ENCODE peak calls at places on chromosomes 3 and 15, in four cellular contexts. F is astrocyte of the spinal cord; E is EH; V is stimulated activated naive CD8-positive, alpha-beta T cell treated with anti-CD3 and anti-CD28 coated beads, Interleukin-15, Interleukin-2, amounts not matched to agents 100 U/mL and 50 U/mL, for 24 hours. I is an unnamed sample.

GRCh38 chr3:169980055-169980454 is 13.4 kb downstream of the SEC62 start:
- DNase-seq in E (peak; percentile 33), V (no peak), F (no peak), I (no peak)

GRCh38 chr3:130699765-130700164 is 46.9 kb downstream of the PIK3R4 start:
- DNase-seq in F (no peak), E (peak; percentile 30), V (no peak), I (no peak)

GRCh38 chr15:31571676-31572075 is 245.0 kb downstream of the KLF13 start:
- DNase-seq in E (no peak), F (no peak), V (no peak), I (no peak)

GRCh38 chr3:182484184-182484583 is 309.1 kb upstream of the ATP11B start:
- DNase-seq in F (no peak), V (no peak), E (no peak), I (no peak)

GRCh38 chr3:46719735-46720271 is 2.1 kb upstream of the PRSS50 start:
- DNase-seq in F (no peak), E (no peak), V (no peak), I (no peak)

GRCh38 chr15:78072080-78072892 is 5.2 kb downstream of the TBC1D2B start:
- DNase-seq in E (peak; percentile 94), F (peak; percentile 70), V (no peak), I (no peak)

GRCh38 chr3:134611516-134611915 is 39.3 kb downstream of the KY start:
- DNase-seq in F (no peak), E (no peak), V (no peak), I (no peak)

GRCh38 chr3:129735638-129736037 is 129.2 kb upstream of the PLXND1 start:
- DNase-seq in F (no peak), V (no peak), E (no peak), I (no peak)

GRCh38 chr3:131812433-131812832 is 222.4 kb downstream of the CPNE4 start:
- DNase-seq in F (no peak), E (peak; percentile 5), V (no peak), I (no peak)

GRCh38 chr3:42778644-42779043 is 5.6 kb upstream of the CCDC13 start:
- DNase-seq in V (no peak), E (peak; percentile 62), F (peak; percentile 38), I (no peak)

GRCh38 chr3:121481116-121481895 is 64.5 kb downstream of the POLQ start:
- DNase-seq in E (peak; percentile 84), V (no peak), F (no peak), I (no peak)

GRCh38 chr3:49668861-49669260 is 5.3 kb upstream of the APEH start:
- DNase-seq in V (no peak), E (peak; percentile 42), F (peak; percentile 17), I (no peak)

GRCh38 chr3:126197854-126198584 is 17.6 kb upstream of the ALDH1L1 start:
- DNase-seq in F (peak; percentile 56), E (peak; percentile 74), V (peak; percentile 63), I (peak; percentile 44)

GRCh38 chr15:98737721-98738120 is 89.4 kb downstream of the IGF1R start:
- DNase-seq in F (no peak), V (no peak), E (no peak), I (no peak)

GRCh38 chr15:55277116-55277564 is 12.5 kb downstream of the RAB27A start:
- DNase-seq in E (no peak), V (peak; percentile 55), F (peak; percentile 31), I (no peak)

GRCh38 chr15:27681038-27681437 is 418.1 kb downstream of the OCA2 start:
- DNase-seq in F (no peak), E (no peak), V (peak; percentile 16), I (peak; percentile 10)

GRCh38 chr3:172102123-172102882 is 62.9 kb downstream of the FNDC3B start:
- DNase-seq in V (peak; percentile 33), F (no peak), E (no peak), I (no peak)

GRCh38 chr3:79651536-79652065 is 116.2 kb downstream of the ROBO1 start:
- DNase-seq in E (no peak), V (no peak), F (peak; percentile 50), I (no peak)

GRCh38 chr15:37733628-37734027 is 200.8 kb upstream of the TMCO5A start:
- DNase-seq in F (peak; percentile 47), E (no peak), V (no peak), I (no peak)

GRCh38 chr3:79113821-79114220 is 654.0 kb downstream of the ROBO1 start:
- DNase-seq in E (no peak), F (no peak), V (no peak), I (no peak)

GRCh38 chr15:66673410-66674322 is 28.4 kb upstream of the SMAD6 start:
- DNase-seq in F (no peak), E (peak; percentile 51), V (peak; percentile 67), I (no peak)

GRCh38 chr15:83380026-83380425 is 67.1 kb upstream of the SH3GL3 start:
- DNase-seq in E (peak; percentile 37), V (no peak), F (no peak), I (no peak)

GRCh38 chr15:62569460-62570404 is 404.6 kb upstream of the C2CD4B start:
- DNase-seq in V (no peak), F (peak; percentile 76), E (peak; percentile 95), I (no peak)

GRCh38 chr15:63059573-63060216 is 17.1 kb downstream of the TPM1 start:
- DNase-seq in F (no peak), E (peak; percentile 45), V (no peak), I (no peak)

GRCh38 chr3:155019576-155019975 is 60.5 kb upstream of the MME start:
- DNase-seq in F (no peak), V (no peak), E (peak; percentile 70), I (no peak)

GRCh38 chr3:188915137-188915536 is 256.6 kb upstream of the TPRG1 start:
- DNase-seq in F (peak; percentile 32), E (peak; percentile 41), V (no peak), I (no peak)

GRCh38 chr3:58005662-58006061 is 2.6 kb upstream of the FLNB start:
- DNase-seq in E (peak; percentile 83), V (no peak), F (peak; percentile 60), I (no peak)

GRCh38 chr15:92848852-92849598 is 51.1 kb upstream of the CHD2 start:
- DNase-seq in V (no peak), F (peak; percentile 15), E (peak; percentile 62), I (no peak)

GRCh38 chr15:77031376-77032050 is 36.6 kb downstream of the PSTPIP1 start:
- DNase-seq in F (peak; percentile 18), E (no peak), V (peak; percentile 41), I (no peak)

GRCh38 chr15:62549345-62549970 is 384.4 kb upstream of the C2CD4B start:
- DNase-seq in V (no peak), E (peak; percentile 54), F (peak; percentile 14), I (no peak)

GRCh38 chr3:163916596-163917560 is 1161.4 kb downstream of the SI start:
- DNase-seq in E (no peak), F (no peak), V (no peak), I (no peak)

GRCh38 chr15:55721554-55722185 is 21.3 kb downstream of the PRTG start:
- DNase-seq in F (no peak), E (no peak), V (no peak), I (no peak)

I was measured in nucleus accumbens.